ENCODE peak calls at places on chromosomes 6 and 20, in five cellular contexts. W, M, Q, N and F are unnamed samples.

GRCh38 chr6:17225767-17226166 is 55.4 kb upstream of the RBM24 start:
- DNase-seq in W (no peak), N (no peak), M (no peak), Q (no peak), F (no peak)

GRCh38 chr6:2875840-2876207 is 27.3 kb downstream of the SERPINB9 start:
- DNase-seq in W (no peak), N (peak), Q (no peak), M (no peak), F (no peak)

GRCh38 chr20:63163596-63164560 is 52.1 kb downstream of the YTHDF1 start:
- DNase-seq in N (no peak), W (peak), Q (no peak), M (no peak), F (no peak)

GRCh38 chr20:1326031-1326930 is 2.7 kb downstream of the SDCBP2 start:
- DNase-seq in W (no peak), Q (peak), M (peak), N (no peak), F (peak)

GRCh38 chr6:95819461-95819860 is 196.3 kb upstream of the FUT9 start:
- DNase-seq in W (no peak), M (no peak), Q (no peak), N (peak), F (no peak)

GRCh38 chr20:56247954-56248782 is at the start of gene MC3R:
- DNase-seq in Q (no peak), N (peak), M (peak), W (peak), F (peak)

GRCh38 chr20:38685853-38686473 is 38.3 kb upstream of the SLC32A1 start:
- DNase-seq in M (peak), W (peak), Q (peak), N (peak), F (peak)

GRCh38 chr6:15299430-15300131 is 53.7 kb downstream of the JARID2 start:
- DNase-seq in Q (no peak), W (no peak), M (peak), N (no peak), F (no peak)

GRCh38 chr20:25033941-25034335 is 24.0 kb downstream of the ACSS1 start:
- DNase-seq in N (no peak), Q (no peak), M (no peak), W (no peak), F (no peak)

GRCh38 chr6:52361347-52361944 is 505 bp upstream of the PAQR8 start:
- DNase-seq in N (peak), W (no peak), M (peak), Q (peak), F (no peak)

DNA sequence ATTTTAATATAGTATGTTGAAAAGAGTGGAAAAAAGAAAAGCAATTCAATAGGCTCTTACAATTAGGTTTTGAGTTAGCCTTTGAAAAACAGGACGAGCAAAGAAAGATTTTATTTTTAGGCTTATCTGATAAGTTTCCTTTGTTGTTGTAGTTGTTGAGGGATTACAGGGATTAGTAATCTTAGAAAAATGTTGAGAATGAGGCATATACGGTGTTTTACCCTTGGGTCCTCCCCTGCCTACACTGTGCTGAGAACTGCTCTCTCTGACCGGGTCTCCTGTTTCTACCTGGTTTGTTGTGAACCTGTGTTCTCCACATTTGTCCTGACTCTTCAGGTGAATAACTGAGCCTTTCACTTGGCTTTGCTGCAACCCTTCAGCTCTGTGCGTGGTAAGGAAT is 16.7 kb downstream of the TRAPPC3L start:
- DNase-seq in Q (no peak), M (peak), N (peak), W (no peak), F (no peak)
- H2BK120ac ChIP-seq in Q (no peak), M (peak), N (no peak), W (no peak), F (no peak)

GRCh38 chr6:25279748-25280616 is 808 bp downstream of the CARMIL1 start:
- DNase-seq in N (peak), M (no peak), W (peak), Q (peak), F (peak)

GRCh38 chr6:25277401-25277800 is 1.8 kb upstream of the CARMIL1 start:
- DNase-seq in M (no peak), N (no peak), Q (no peak), W (no peak), F (no peak)

GRCh38 chr6:25277857-25278256 is 1.3 kb upstream of the CARMIL1 start:
- DNase-seq in N (peak), Q (no peak), W (no peak), M (peak), F (no peak)

GRCh38 chr6:25278914-25279747 is at the start of gene CARMIL1:
- DNase-seq in M (peak), W (peak), Q (peak), N (peak), F (peak)

GRCh38 chr6:25278557-25278913 is 639 bp upstream of the CARMIL1 start:
- DNase-seq in W (no peak), Q (no peak), N (peak), M (no peak), F (no peak)
- H2BK120ac ChIP-seq in W (no peak), Q (no peak), N (no peak), M (peak), F (no peak)

GRCh38 chr20:58606184-58606583 is 44.9 kb upstream of the STX16 start:
- DNase-seq in N (no peak), M (no peak), W (no peak), Q (no peak), F (no peak)

GRCh38 chr20:58605292-58606065 is 45.6 kb upstream of the STX16 start:
- DNase-seq in N (no peak), W (no peak), Q (no peak), M (no peak), F (no peak)

GRCh38 chr20:58604410-58604881 is 46.6 kb upstream of the STX16 start:
- DNase-seq in Q (no peak), N (no peak), M (no peak), W (no peak), F (no peak)

GRCh38 chr20:58602124-58602523 is 49.0 kb upstream of the STX16 start:
- DNase-seq in Q (no peak), N (no peak), W (no peak), M (no peak), F (no peak)

DNA sequence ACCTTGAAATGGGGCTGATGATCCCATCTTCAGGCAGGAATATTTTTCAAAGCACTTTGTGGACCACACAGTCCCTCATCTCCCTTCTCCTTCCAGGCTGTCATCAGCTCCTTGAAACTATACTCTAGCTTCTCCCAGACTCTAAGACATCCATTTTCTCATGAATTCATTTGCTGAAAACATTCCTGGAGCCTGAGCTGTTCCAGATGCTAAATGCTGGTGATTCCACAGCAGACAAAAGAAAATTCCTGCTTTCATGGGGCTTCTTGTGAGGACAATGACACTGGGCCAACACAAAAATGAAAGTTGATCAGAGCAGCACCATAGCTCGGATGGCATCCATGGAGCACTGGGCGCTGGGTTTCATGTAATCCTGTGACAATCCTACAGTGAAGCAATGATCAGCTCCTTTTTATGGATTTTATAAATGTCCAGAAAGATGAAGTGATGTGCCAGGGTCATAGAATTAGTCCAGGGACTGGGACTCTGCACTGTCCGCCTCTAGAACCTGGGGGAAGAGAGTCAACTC is 47.4 kb upstream of the STX16 start:
- DNase-seq in N (peak), W (no peak), Q (no peak), M (peak), F (no peak)
- H2BK120ac ChIP-seq in N (no peak), W (no peak), Q (no peak), M (peak), F (no peak)

GRCh38 chr20:3839328-3839727 is 7.3 kb upstream of the MAVS start:
- DNase-seq in N (peak), W (no peak), Q (no peak), M (no peak), F (no peak)

GRCh38 chr20:3846740-3847418 is at the start of gene MAVS:
- DNase-seq in N (peak), W (peak), Q (peak), M (peak), F (peak)

GRCh38 chr20:3843490-3843889 is 3.1 kb upstream of the MAVS start:
- DNase-seq in W (no peak), Q (peak), N (no peak), M (peak), F (no peak)

GRCh38 chr20:3846378-3846739 is 275 bp upstream of the MAVS start:
- DNase-seq in M (no peak), N (no peak), W (no peak), Q (no peak), F (no peak)

GRCh38 chr20:3842332-3842930 is 4.2 kb upstream of the MAVS start:
- DNase-seq in W (no peak), M (no peak), N (peak), Q (no peak), F (no peak)
- H2BK120ac ChIP-seq in W (no peak), M (peak), N (no peak), Q (no peak), F (no peak)

DNA sequence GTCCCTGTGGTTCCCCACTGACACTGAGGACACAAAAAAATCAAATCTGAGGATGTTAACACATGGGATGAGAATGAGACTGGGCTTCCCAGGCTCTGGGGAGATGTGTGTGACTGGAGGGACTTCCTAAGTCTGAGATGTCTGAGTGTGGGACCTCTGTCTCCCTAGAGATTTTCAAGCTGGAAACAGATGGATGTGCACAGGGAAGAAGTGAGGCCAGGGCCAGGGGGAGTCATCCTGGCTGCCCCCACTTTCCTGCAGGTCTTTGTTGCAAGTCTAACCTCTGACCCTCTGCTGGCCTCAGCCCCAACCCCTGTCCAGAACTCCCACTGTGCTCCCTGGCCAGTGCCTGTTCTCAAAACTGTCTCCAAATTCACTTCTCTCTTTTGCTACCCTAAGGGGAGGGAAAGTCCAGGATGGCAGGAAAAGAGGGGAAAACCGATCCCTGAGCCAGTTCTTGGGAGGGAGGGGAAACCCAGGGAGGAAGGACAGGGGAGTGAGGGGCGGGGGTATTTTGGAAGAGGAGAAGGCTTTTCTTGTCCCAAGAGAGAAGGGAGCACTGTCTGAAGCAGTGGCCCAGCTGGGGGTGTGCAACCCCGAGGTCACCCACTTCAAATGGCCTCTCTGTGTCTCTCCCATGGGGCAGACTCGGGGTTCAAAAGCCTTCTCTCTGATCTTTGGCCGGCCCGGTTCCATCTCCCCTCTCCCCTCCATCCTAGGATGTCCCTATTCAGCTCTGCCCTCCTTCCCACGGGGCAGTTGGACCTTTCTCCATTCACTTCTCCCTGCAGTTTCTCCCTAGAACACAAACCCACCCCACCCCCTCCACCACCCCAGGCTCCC is 3.1 kb downstream of the PPP1R18 start:
- DNase-seq in Q (peak), N (no peak), M (no peak), W (no peak), F (no peak)
- H2BK120ac ChIP-seq in Q (peak), N (no peak), M (peak), W (no peak), F (no peak)